ENCODE peak calls at places on chromosomes 16 and 17, in six cellular contexts. T is body of pancreas, X is A549, M is GM12891, D is uterus, E is heart left ventricle. R is an unnamed sample.

GRCh38 chr17:67121317-67121887 is 77.0 kb downstream of the CACNG1 start:
- DNase-seq in T (peak), X (no peak), M (no peak), D (no peak), E (no peak), R (peak)

GRCh38 chr17:63919311-63919723 is 678 bp upstream of the GH1 start:
- DNase-seq in T (peak), X (peak), M (peak), D (peak), E (peak), R (peak)

GRCh38 chr17:83183150-83183820 is 103.9 kb downstream of the METRNL start:
- DNase-seq in T (peak), X (no peak), M (no peak), D (no peak), E (no peak), R (no peak)

GRCh38 chr17:73901661-73902415 is 257.6 kb upstream of the SDK2 start:
- DNase-seq in T (peak), X (no peak), M (no peak), D (no peak), E (peak), R (peak)

GRCh38 chr17:65423346-65424140 is 137.9 kb downstream of the AXIN2 start:
- DNase-seq in T (peak), X (no peak), M (no peak), D (no peak), E (no peak), R (no peak)

GRCh38 chr16:69326172-69326873 is 4.1 kb downstream of the PDF start:
- DNase-seq in T (peak), X (no peak), M (no peak), D (no peak), E (no peak), R (no peak)

GRCh38 chr17:31369266-31369665 is 22.2 kb upstream of the RAB11FIP4 start:
- DNase-seq in T (no peak), X (no peak), M (no peak), D (no peak), E (no peak), R (no peak)

GRCh38 chr17:30552994-30553565 is 75.9 kb downstream of the GOSR1 start:
- DNase-seq in T (no peak), X (no peak), M (no peak), D (no peak), E (no peak), R (no peak)

GRCh38 chr17:82443465-82444283 is 6.9 kb downstream of the CYBC1 start:
- DNase-seq in T (peak), X (no peak), M (no peak), D (no peak), E (no peak), R (peak)

GRCh38 chr16:48277158-48277557 is 29.8 kb upstream of the ABCC11 start:
- DNase-seq in T (peak), X (no peak), M (no peak), D (no peak), E (no peak), R (peak)

DNA sequence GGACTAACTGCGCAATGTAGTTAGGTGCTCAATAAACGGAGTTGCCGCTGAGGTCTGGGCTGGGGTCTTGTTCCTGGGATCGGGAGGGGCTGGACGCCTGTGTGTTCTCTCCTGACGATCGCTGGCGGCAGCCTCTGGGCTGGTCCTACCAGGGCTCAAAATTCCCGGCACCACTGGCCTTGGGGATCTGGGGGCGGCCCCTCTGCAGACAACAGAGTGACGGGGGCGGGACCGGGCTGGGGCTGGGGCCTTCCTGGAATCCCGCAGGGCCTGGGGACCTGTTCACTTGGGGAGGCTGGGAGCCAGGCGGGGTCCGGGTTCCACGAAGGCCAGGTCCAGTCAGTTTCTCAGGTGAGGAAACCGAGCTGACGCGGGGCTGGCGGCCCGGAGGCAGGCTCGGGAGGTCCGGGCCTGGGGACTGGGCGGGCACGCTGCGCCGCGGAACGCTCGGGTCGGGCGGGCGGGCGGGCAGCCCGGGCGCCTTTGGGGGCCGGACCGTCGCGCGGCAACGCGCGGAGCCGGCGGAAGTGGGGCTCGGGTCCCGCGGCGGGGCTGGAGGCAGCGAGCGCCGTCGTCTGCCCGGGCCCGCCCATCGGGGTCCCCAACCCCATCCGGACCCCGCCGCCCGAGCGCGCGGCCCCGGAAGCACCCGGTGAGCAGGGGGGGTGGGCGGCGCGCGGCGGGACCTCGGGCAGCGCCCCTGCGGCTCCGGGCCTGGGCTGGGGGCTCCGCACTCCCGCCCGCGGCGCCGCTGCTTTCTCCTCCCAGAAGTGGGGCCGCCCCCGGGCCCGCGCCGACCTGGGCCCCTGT is at the start of gene PIGQ:
- DNase-seq in T (peak), X (peak), M (peak), D (peak), E (peak), R (peak)
- TF ChIP-seq POLR2A in T (no peak), X (peak), M (no peak), D (no peak), E (peak), R (no peak)

DNA sequence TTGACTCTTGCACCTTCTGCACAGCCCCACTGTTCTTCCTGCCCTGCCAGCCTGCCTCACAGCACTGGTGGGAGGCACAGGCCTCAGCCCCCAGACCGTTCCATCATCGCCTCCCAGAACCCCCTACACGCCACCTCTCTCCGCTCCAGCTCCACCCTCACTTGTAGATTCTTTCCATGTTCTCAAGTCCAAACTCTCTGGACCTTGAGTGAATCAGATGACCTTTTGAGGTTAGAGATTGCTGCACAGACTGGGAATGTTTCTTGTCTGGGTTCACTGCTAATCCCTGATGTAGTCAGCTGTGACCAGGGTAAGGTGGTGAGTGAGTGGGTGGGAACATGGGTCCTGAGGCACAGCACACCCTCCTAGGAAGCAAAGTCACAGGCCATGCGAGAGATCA is 272.4 kb downstream of the IRF8 start:
- DNase-seq in T (no peak), X (no peak), M (no peak), D (no peak), E (no peak), R (no peak)
- TF ChIP-seq POLR2A in T (no peak), X (no peak), M (no peak), D (no peak), E (no peak), R (no peak)

DNA sequence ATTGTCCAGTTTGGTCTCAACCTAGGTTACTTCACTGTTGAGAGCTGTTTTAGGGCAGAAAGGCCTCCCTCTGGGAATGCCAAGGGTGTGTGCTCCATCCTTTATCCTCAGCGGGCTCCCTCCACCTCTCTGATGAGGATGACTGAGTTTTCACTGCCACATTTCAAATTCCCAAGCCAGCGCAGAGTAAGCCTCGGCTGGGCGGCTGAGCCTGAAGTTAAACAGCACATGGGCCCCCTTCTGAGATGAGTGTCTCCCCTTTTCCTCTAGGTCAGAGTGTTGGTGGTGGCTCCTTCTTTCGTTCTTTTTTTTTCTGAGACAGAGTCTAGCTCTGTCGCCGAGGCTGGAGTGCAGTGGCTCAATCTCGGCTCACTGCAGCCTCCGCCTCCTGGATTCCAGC is 5.5 kb upstream of the GCSH start:
- DNase-seq in T (no peak), X (no peak), M (no peak), D (no peak), E (no peak), R (no peak)
- TF ChIP-seq POLR2A in T (no peak), X (no peak), M (no peak), D (no peak), E (no peak), R (no peak)

GRCh38 chr16:58837950-58838349 is 103.8 kb upstream of the GOT2 start:
- DNase-seq in T (no peak), X (no peak), M (no peak), D (no peak), E (no peak), R (no peak)
- TF ChIP-seq POLR2A in T (no peak), X (no peak), M (no peak), D (no peak), E (no peak), R (no peak)

GRCh38 chr17:40098846-40099626 is 1.4 kb downstream of the NR1D1 start:
- DNase-seq in T (peak), X (peak), M (peak), D (peak), E (peak), R (peak)
- TF ChIP-seq POLR2A in T (peak), X (no peak), M (no peak), D (peak), E (peak), R (peak)

DNA sequence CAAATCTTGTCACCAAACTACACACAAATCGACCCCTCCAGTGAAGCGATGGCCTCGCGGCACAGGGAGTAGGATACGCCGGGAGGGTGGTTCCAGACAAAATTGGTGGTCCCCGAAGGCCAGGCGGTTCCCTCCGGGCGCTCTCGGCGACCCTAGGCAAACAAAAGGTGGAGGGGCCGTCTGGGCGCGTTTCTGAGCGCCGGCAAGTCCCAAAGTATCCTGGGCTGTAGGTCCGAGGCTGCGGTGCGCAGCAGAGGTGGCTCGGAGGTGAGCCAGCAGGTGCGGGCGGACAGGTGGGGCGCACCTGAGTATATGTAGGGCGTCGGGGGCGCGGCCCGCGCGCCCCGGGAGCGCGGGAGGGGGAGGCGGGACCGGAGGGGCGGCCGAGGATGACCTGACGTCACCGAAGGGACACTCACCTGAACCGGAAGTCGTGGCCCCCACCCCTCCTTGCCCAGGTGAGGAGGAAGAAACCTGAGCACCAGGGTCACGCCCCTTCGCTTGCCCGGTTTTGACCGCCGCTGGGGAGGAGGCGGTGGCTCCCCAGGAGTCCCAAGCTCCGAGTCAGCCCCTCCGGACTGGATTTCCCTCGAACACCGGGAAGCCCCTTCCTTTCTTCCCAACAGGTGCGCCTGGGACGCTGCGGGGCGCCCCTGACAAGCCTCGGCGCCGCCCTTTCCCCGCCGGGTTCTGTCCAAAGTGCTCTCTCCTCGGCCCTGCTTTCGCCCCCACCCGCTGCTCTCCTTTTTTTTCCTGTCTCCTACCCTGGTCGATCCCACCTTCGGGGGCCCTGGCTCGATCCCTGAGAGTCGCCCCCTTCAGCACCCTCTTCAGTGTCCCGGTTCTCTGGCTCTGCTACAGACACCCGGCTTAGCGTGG is at the start of gene CLDN7:
- DNase-seq in T (peak), X (no peak), M (no peak), D (no peak), E (no peak), R (no peak)
- TF ChIP-seq POLR2A in T (peak), X (no peak), M (no peak), D (no peak), E (no peak), R (no peak)

R was measured in testis.